ENCODE peak calls at places on chromosomes 12 and 14, in five cellular contexts. S is adrenal gland, X is uterus, R is colonic mucosa, E is ovary. U is an unnamed sample.

GRCh38 chr14:68568907-68569545 is 223.8 kb downstream of the ZFP36L1 start:
- DNase-seq in S (no peak), X (no peak), R (no peak), E (no peak), U (no peak)

GRCh38 chr14:65255029-65255545 is 152.8 kb upstream of the MAX start:
- DNase-seq in S (no peak), X (no peak), R (no peak), E (no peak), U (no peak)

GRCh38 chr12:102521662-102522277 is 41.4 kb upstream of the IGF1 start:
- DNase-seq in S (no peak), X (no peak), R (no peak), E (no peak), U (no peak)

GRCh38 chr12:46065412-46066166 is 75.2 kb upstream of the SCAF11 start:
- DNase-seq in S (no peak), X (no peak), R (no peak), E (no peak), U (no peak)

GRCh38 chr12:6336859-6337744 is 4.8 kb downstream of the TNFRSF1A start:
- DNase-seq in S (peak; percentile 46), X (peak; percentile 39), R (no peak), E (no peak), U (peak; percentile 59)

GRCh38 chr12:49301759-49302158 is 6.8 kb downstream of the PRPH start:
- DNase-seq in S (no peak), X (no peak), R (no peak), E (no peak), U (no peak)

GRCh38 chr14:21024668-21025373 is at the start of gene NDRG2:
- DNase-seq in S (peak; percentile 79), X (peak; percentile 89), R (peak; percentile 91), E (peak; percentile 90), U (peak; percentile 60)

GRCh38 chr12:43740511-43741100 is 18.0 kb downstream of the PUS7L start:
- DNase-seq in S (no peak), X (no peak), R (no peak), E (no peak), U (no peak)

GRCh38 chr12:6953417-6954315 is 2.5 kb downstream of the PTPN6 start:
- DNase-seq in S (peak; percentile 58), X (no peak), R (peak; percentile 72), E (no peak), U (peak; percentile 71)

GRCh38 chr12:47105914-47106674 is 26.3 kb upstream of the AMIGO2 start:
- DNase-seq in S (no peak), X (no peak), R (peak; percentile 52), E (no peak), U (no peak)

GRCh38 chr14:90663680-90664079 is 152.6 kb downstream of the TTC7B start:
- DNase-seq in S (no peak), X (no peak), R (no peak), E (no peak), U (no peak)

GRCh38 chr14:76136476-76137160 is 15.1 kb upstream of the GPATCH2L start:
- DNase-seq in S (no peak), X (no peak), R (no peak), E (no peak), U (no peak)
- H3K27ac ChIP-seq in S (no peak overlapping the region), X (no peak overlapping the region), R (no peak overlapping the region), E (no peak overlapping the region), U (no peak overlapping the region)

GRCh38 chr12:53571295-53571694 is 54.9 kb downstream of the ATF7 start:
- DNase-seq in S (no peak), X (no peak), R (no peak), E (no peak), U (no peak)
- TF ChIP-seq CTCF in S (no peak), X (no peak), R (no peak), E (no peak), U (no peak)

DNA sequence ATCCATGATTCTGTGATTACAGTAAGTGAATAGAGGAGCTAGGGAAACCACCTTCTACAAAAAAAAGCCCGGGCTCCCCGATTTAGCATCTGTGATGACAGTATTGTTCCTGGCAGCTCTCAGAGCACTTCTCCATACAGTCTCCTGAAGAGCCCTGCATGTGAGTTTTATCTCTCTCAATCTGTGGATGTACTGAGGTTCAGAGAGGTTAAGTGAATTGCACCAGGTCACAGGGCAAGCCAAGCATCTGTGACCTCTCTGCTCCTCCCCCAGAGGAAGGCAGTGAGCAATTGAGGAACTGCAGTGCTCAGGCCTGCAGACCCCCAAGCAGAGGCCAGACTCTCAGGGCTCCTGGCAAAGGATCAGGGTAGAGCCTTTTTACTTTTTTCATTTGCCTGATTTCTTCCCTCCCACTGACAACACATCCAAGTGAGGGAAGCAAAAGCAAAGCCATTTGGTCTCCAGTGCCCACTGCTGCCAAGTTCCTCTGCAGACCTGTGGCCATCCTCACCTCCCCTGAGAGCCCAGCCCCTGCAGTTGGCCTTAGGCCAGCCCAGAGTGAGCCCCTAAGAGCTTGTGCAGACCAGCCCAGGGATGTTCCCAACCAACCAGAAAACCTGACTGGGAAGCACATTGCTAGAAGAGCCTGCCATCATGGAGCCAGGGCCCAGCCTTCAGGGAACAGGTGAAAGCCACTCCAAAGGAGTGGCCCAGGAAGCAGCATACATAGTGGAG is 47.6 kb upstream of the PNMA1 start:
- DNase-seq in S (no peak), X (no peak), R (no peak), E (no peak), U (no peak)
- H3K4me3 ChIP-seq in S (no peak overlapping the region), X (no peak overlapping the region), R (no peak overlapping the region), E (no peak overlapping the region), U (no peak overlapping the region)

GRCh38 chr14:99565383-99565782 is 38.6 kb downstream of the CCDC85C start:
- DNase-seq in S (no peak), X (no peak), R (no peak), E (no peak), U (no peak)
- H3K27ac ChIP-seq in S (peak overlapping the region; percentile 25), X (peak overlapping the region; percentile 75), R (no peak overlapping the region), E (no peak overlapping the region), U (no peak overlapping the region)

DNA sequence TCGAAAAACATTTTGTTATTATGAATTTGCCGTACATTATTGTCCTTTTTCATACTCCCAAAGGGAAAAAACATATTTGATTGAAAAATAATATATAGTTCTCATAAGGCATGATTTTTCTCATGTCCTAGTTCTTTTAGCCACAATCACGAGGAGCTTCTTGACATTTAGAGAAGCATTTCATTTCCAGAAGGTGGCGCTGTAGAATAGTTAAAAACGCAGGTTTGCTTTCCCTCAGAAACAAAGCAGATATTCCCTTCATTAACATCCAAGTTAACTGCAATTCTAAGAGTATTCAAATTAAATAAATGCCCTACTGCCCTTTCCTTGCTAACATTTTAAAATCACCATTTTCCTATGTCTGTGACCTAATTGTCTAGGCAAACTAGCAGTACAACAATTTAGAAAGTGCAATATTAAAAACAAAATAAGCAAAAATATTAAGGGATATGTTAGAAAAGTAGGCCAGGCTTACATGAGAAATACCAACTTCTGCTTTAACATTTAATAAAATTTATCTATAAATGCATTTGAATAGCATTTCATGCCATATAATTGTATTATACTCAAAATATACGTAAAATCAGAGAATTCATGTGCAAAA is 10.9 kb upstream of the PIK3C2G start:
- DNase-seq in S (peak; percentile 22), X (peak; percentile 40), R (peak; percentile 38), E (no peak), U (no peak)
- TF ChIP-seq CTCF in S (peak; percentile 56), X (peak; percentile 72), R (peak; percentile 46), E (peak; percentile 42), U (no peak)

GRCh38 chr12:50524621-50525020 is 19.8 kb downstream of the DIP2B start:
- DNase-seq in S (no peak), X (no peak), R (no peak), E (no peak), U (no peak)

GRCh38 chr12:50525422-50525821 is 20.6 kb downstream of the DIP2B start:
- DNase-seq in S (no peak), X (no peak), R (no peak), E (no peak), U (no peak)

GRCh38 chr12:50520808-50521207 is 16.0 kb downstream of the DIP2B start:
- DNase-seq in S (peak; percentile 55), X (peak; percentile 29), R (no peak), E (peak; percentile 29), U (no peak)

GRCh38 chr12:50520345-50520744 is 15.6 kb downstream of the DIP2B start:
- DNase-seq in S (no peak), X (no peak), R (no peak), E (no peak), U (no peak)

DNA sequence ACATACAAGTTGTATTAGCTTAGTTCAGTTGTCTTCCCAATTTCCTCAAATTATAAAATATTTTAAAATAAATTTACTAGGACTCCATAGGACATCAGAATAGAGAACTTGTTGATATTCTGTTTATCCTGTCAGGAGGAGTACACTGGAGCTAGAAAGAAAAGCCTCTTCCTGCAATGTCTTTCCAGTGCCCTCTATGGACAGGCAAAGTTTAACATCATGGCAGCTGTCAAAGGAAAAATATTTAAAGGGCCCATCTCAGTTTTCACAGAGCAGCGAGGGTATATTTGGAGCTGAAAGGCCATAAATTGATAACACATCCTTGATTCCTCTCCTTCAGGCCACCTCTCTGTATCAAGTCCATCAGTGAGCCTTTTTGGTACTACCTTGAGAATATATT is 19.0 kb downstream of the DIP2B start:
- DNase-seq in S (no peak), X (no peak), R (no peak), E (no peak), U (no peak)
- H3K4me3 ChIP-seq in S (no peak overlapping the region), X (no peak overlapping the region), R (no peak overlapping the region), E (no peak overlapping the region), U (no peak overlapping the region)

GRCh38 chr12:118743896-118744700 is 237.2 kb upstream of the SRRM4 start:
- DNase-seq in S (no peak), X (no peak), R (no peak), E (no peak), U (no peak)
- H3K27ac ChIP-seq in S (no peak overlapping the region), X (no peak overlapping the region), R (no peak overlapping the region), E (no peak overlapping the region), U (no peak overlapping the region)

GRCh38 chr12:74108729-74109128 is 428.9 kb upstream of the ATXN7L3B start:
- DNase-seq in S (no peak), X (no peak), R (no peak), E (no peak), U (no peak)

GRCh38 chr12:74111688-74112360 is 425.8 kb upstream of the ATXN7L3B start:
- DNase-seq in S (no peak), X (no peak), R (no peak), E (no peak), U (no peak)
- TF ChIP-seq CTCF in S (no peak), X (no peak), R (no peak), E (no peak), U (no peak)

DNA sequence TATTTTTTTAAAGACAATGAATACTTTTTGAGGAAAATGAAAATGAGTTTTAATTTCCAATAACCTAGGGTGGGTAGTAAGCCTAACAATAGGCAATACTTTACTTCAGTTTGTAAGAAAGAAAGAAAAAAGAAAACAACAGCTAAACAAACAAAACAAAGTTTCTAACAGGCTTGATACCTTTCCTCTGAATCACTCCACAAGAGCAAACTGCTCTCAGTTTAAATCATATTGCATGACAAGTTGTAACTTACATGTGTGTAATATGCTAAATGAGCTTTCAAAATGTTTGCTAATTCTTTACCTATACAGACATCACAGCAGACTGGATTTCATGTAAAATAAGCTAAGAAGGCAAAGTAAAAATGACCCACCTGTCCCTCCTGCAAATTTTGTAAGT is 6.7 kb upstream of the LMO3 start:
- DNase-seq in S (no peak), X (no peak), R (no peak), E (no peak), U (no peak)
- H3K4me3 ChIP-seq in S (no peak overlapping the region), X (peak overlapping the region; percentile 11), R (no peak overlapping the region), E (peak overlapping the region; percentile 7), U (no peak overlapping the region)

U was measured in CD8-positive, alpha-beta T cell.